ENCODE peak calls at places on chromosomes 3 and 15, in ten cellular contexts. E is choroid plexus epithelial cell, G is mesothelial cell of epicardium, I is NCI-H2081, M is islet precursor cell, L is suprapubic skin, P is T-cell, U is cerebellar cortex, N is IMR-90, K is NCI-H460. D is an unnamed sample.

GRCh38 chr3:160134454-160134853 is 90.8 kb upstream of the C3orf80 start:
- DNase-seq in N (no peak), K (no peak), I (no peak), E (no peak), L (no peak), U (no peak), M (peak; percentile 58), P (no peak), G (no peak), D (no peak)

GRCh38 chr3:95399580-95399979 is 1336.7 kb downstream of the NSUN3 start:
- DNase-seq in N (no peak), G (no peak), M (no peak), K (no peak), U (no peak), L (no peak), E (no peak), I (no peak), P (no peak), D (no peak)

GRCh38 chr3:129657261-129658046 is 51.0 kb upstream of the PLXND1 start:
- DNase-seq in L (no peak), K (no peak), G (no peak), N (peak; percentile 42), U (no peak), E (peak; percentile 42), I (no peak), M (no peak), P (no peak), D (no peak)

GRCh38 chr3:151052329-151052728 is 33.1 kb upstream of the MED12L start:
- DNase-seq in N (no peak), U (no peak), M (no peak), E (no peak), K (no peak), P (no peak), I (no peak), G (no peak), L (no peak), D (no peak)

GRCh38 chr3:141237701-141238521 is 6.3 kb downstream of the PXYLP1 start:
- DNase-seq in N (no peak), P (peak; percentile 18), L (no peak), I (peak; percentile 86), G (no peak), M (no peak), U (peak; percentile 91), E (no peak), K (no peak), D (no peak)

GRCh38 chr3:192817053-192817452 is 89.7 kb upstream of the FGF12 start:
- DNase-seq in K (no peak), N (peak; percentile 86), M (no peak), E (peak; percentile 75), U (no peak), I (no peak), G (no peak), P (no peak), L (no peak), D (no peak)

GRCh38 chr3:139533781-139534443 is 5.6 kb downstream of the RBP1 start:
- DNase-seq in P (no peak), K (no peak), U (peak; percentile 66), E (peak; percentile 84), G (peak; percentile 46), L (no peak), I (peak; percentile 92), M (peak; percentile 59), N (peak; percentile 65), D (no peak)

GRCh38 chr15:70023064-70023768 is 74.5 kb downstream of the TLE3 start:
- DNase-seq in I (no peak), G (no peak), N (peak; percentile 75), U (no peak), P (peak; percentile 49), K (no peak), M (peak; percentile 77), L (no peak), E (peak; percentile 94), D (peak; percentile 7)

GRCh38 chr15:70212288-70212962 is 114.7 kb upstream of the TLE3 start:
- DNase-seq in E (no peak), K (no peak), P (no peak), M (no peak), U (no peak), I (no peak), G (no peak), L (no peak), N (no peak), D (no peak)

GRCh38 chr3:156729460-156730179 is 55.2 kb downstream of the TIPARP start:
- DNase-seq in P (no peak), U (no peak), K (no peak), I (no peak), M (peak; percentile 71), G (no peak), E (no peak), L (no peak), N (no peak), D (no peak)

GRCh38 chr3:23685484-23686258 is 120.1 kb upstream of the UBE2E1 start:
- DNase-seq in M (peak; percentile 85), P (no peak), U (peak; percentile 84), I (no peak), E (peak; percentile 97), G (no peak), K (peak; percentile 94), L (peak; percentile 89), N (peak; percentile 99), D (no peak)

GRCh38 chr15:96327155-96327741 is 3.3 kb upstream of the NR2F2 start:
- DNase-seq in N (peak; percentile 93), M (no peak), E (peak; percentile 96), K (peak; percentile 84), I (peak; percentile 75), U (peak; percentile 89), P (no peak), G (no peak), L (no peak), D (no peak)

GRCh38 chr3:183555541-183556081 is at the start of gene KLHL6:
- DNase-seq in U (no peak), E (no peak), N (no peak), G (no peak), K (no peak), M (no peak), I (no peak), P (peak; percentile 68), L (no peak), D (peak; percentile 59)

GRCh38 chr3:156693166-156693565 is 18.8 kb downstream of the TIPARP start:
- DNase-seq in P (no peak), E (peak; percentile 59), U (no peak), M (no peak), L (no peak), G (no peak), I (no peak), N (peak; percentile 79), K (no peak), D (no peak)

GRCh38 chr3:78257956-78258530 is 1218.1 kb downstream of the ROBO2 start:
- DNase-seq in K (no peak), P (no peak), G (no peak), N (no peak), E (no peak), I (no peak), M (no peak), L (no peak), U (no peak), D (no peak)

GRCh38 chr15:88882745-88883144 is 12.6 kb downstream of the HAPLN3 start:
- DNase-seq in M (no peak), G (no peak), U (no peak), I (no peak), N (peak; percentile 62), L (no peak), K (no peak), P (no peak), E (peak; percentile 42), D (no peak)

GRCh38 chr3:187979543-187979942 is 174.4 kb upstream of the LPP start:
- DNase-seq in N (no peak), I (no peak), M (no peak), U (no peak), E (no peak), K (no peak), L (no peak), P (peak; percentile 43), G (no peak), D (no peak)

GRCh38 chr15:40456738-40457137 is 14.0 kb upstream of the CHST14 start:
- DNase-seq in U (no peak), N (no peak), L (no peak), K (no peak), P (no peak), E (no peak), M (no peak), I (no peak), G (no peak), D (no peak)

GRCh38 chr3:37183976-37184375 is 9.6 kb upstream of the LRRFIP2 start:
- DNase-seq in I (no peak), E (no peak), K (no peak), G (no peak), N (no peak), L (no peak), M (no peak), U (no peak), P (no peak), D (no peak)

GRCh38 chr15:70121656-70122297 is 24.1 kb upstream of the TLE3 start:
- DNase-seq in N (peak; percentile 80), I (no peak), E (peak; percentile 94), P (no peak), L (peak; percentile 88), M (no peak), G (no peak), U (no peak), K (peak; percentile 47), D (no peak)

GRCh38 chr15:72155021-72155621 is 36.9 kb downstream of the SENP8 start:
- DNase-seq in M (no peak), G (peak; percentile 46), U (peak; percentile 75), K (no peak), N (peak; percentile 6), P (no peak), E (no peak), I (no peak), L (peak; percentile 81), D (no peak)

GRCh38 chr3:140023616-140024530 is 88.9 kb downstream of the CLSTN2 start:
- DNase-seq in K (no peak), L (no peak), M (no peak), I (peak; percentile 46), G (no peak), P (no peak), E (peak; percentile 5), U (peak; percentile 81), N (no peak), D (no peak)

GRCh38 chr3:186717039-186717457 is at the start of gene KNG1:
- DNase-seq in G (no peak), P (no peak), L (no peak), N (no peak), U (no peak), I (no peak), E (no peak), M (no peak), K (no peak), D (no peak)

GRCh38 chr3:188243124-188243795 is 89.3 kb downstream of the LPP start:
- DNase-seq in U (no peak), N (peak; percentile 42), L (no peak), M (no peak), I (no peak), P (no peak), E (no peak), K (no peak), G (no peak), D (no peak)

GRCh38 chr3:142088522-142088921 is 60.8 kb downstream of the TFDP2 start:
- DNase-seq in I (no peak), P (no peak), K (no peak), U (no peak), M (peak; percentile 75), E (peak; percentile 4), L (no peak), N (no peak), G (no peak), D (no peak)

GRCh38 chr3:81521855-81522254 is 239.6 kb downstream of the GBE1 start:
- DNase-seq in N (no peak), I (no peak), G (no peak), U (no peak), P (no peak), L (no peak), E (peak; percentile 4), K (no peak), M (no peak), D (no peak)

GRCh38 chr3:9862391-9863235 is 17.4 kb downstream of the CIDEC start:
- DNase-seq in I (no peak), G (no peak), N (no peak), P (peak; percentile 21), E (peak; percentile 65), M (peak; percentile 94), K (no peak), L (peak; percentile 74), U (no peak), D (peak; percentile 13)

GRCh38 chr15:36403351-36403750 is 176.1 kb upstream of the CDIN1 start:
- DNase-seq in N (no peak), M (no peak), E (no peak), P (no peak), L (no peak), G (no peak), K (no peak), U (no peak), I (no peak), D (no peak)

D was measured in activated T-helper 9 cell treated with anti-CD3 and anti-CD28 coated beads, Interleukin-2, amount 50 U/mL, for 16 hours.